ENCODE peak calls at places on chromosomes 12 and 14, in five cellular contexts. One of them, this sample, is unnamed.

GRCh38 chr12:130916251-130916911 is 37.3 kb upstream of the ADGRD1 start:
- DNase-seq in HepG2: peak; percentile 42
- DNase-seq in A549: peak; percentile 74
- DNase-seq in uterus: peak; percentile 79
- DNase-seq in IMR-90: peak; percentile 28
- DNase-seq in this sample: peak; percentile 48

GRCh38 chr14:23670489-23670888 is 34.3 kb downstream of the DHRS2 start:
- DNase-seq in HepG2: no peak
- DNase-seq in uterus: no peak
- DNase-seq in A549: no peak
- DNase-seq in IMR-90: no peak
- DNase-seq in this sample: no peak

GRCh38 chr14:85273099-85273677 is 256.8 kb upstream of the FLRT2 start:
- DNase-seq in A549: no peak
- DNase-seq in IMR-90: no peak
- DNase-seq in HepG2: no peak
- DNase-seq in uterus: no peak
- DNase-seq in this sample: no peak

GRCh38 chr12:124057691-124058090 is 84.7 kb downstream of the ZNF664 start:
- DNase-seq in A549: no peak
- DNase-seq in uterus: no peak
- DNase-seq in IMR-90: no peak
- DNase-seq in HepG2: no peak
- DNase-seq in this sample: no peak

GRCh38 chr14:88323086-88323519 is at the start of gene KCNK10:
- DNase-seq in HepG2: no peak
- DNase-seq in uterus: no peak
- DNase-seq in A549: no peak
- DNase-seq in IMR-90: no peak
- DNase-seq in this sample: no peak

GRCh38 chr12:51281202-51281924 is 11.1 kb upstream of the SMAGP start:
- DNase-seq in IMR-90: peak; percentile 74
- DNase-seq in A549: peak; percentile 16
- DNase-seq in uterus: no peak
- DNase-seq in HepG2: no peak
- DNase-seq in this sample: no peak

GRCh38 chr12:2922329-2922728 is 31.6 kb downstream of the TULP3 start:
- DNase-seq in HepG2: no peak
- DNase-seq in IMR-90: peak; percentile 34
- DNase-seq in uterus: no peak
- DNase-seq in A549: no peak
- DNase-seq in this sample: no peak

GRCh38 chr12:76317976-76318375 is 30.2 kb downstream of the BBS10 start:
- DNase-seq in uterus: no peak
- DNase-seq in A549: no peak
- DNase-seq in IMR-90: no peak
- DNase-seq in HepG2: no peak
- DNase-seq in this sample: no peak

GRCh38 chr12:60106207-60106606 is 510.4 kb downstream of the SLC16A7 start:
- DNase-seq in HepG2: no peak
- DNase-seq in IMR-90: peak; percentile 47
- DNase-seq in uterus: no peak
- DNase-seq in A549: peak; percentile 14
- DNase-seq in this sample: no peak

GRCh38 chr12:15662983-15663659 is 126.1 kb downstream of the EPS8 start:
- DNase-seq in HepG2: no peak
- DNase-seq in uterus: no peak
- DNase-seq in IMR-90: peak; percentile 49
- DNase-seq in A549: peak; percentile 28
- DNase-seq in this sample: no peak

GRCh38 chr14:97065305-97066067 is 268.3 kb downstream of the VRK1 start:
- DNase-seq in uterus: no peak
- DNase-seq in HepG2: no peak
- DNase-seq in A549: no peak
- DNase-seq in IMR-90: no peak
- DNase-seq in this sample: no peak

GRCh38 chr12:93894391-93895095 is 217.4 kb downstream of the CRADD start:
- DNase-seq in HepG2: no peak
- DNase-seq in A549: no peak
- DNase-seq in IMR-90: peak; percentile 52
- DNase-seq in uterus: peak; percentile 81
- DNase-seq in this sample: no peak

GRCh38 chr12:90234455-90234854 is 525.8 kb upstream of the ATP2B1 start:
- DNase-seq in A549: peak; percentile 24
- DNase-seq in HepG2: no peak
- DNase-seq in uterus: no peak
- DNase-seq in IMR-90: peak; percentile 9
- DNase-seq in this sample: no peak
- TF ChIP-seq POLR2A in A549: no peak
- TF ChIP-seq POLR2A in HepG2: no peak
- TF ChIP-seq POLR2A in uterus: no peak
- TF ChIP-seq POLR2A in IMR-90: no peak
- TF ChIP-seq POLR2A in this sample: no peak

DNA sequence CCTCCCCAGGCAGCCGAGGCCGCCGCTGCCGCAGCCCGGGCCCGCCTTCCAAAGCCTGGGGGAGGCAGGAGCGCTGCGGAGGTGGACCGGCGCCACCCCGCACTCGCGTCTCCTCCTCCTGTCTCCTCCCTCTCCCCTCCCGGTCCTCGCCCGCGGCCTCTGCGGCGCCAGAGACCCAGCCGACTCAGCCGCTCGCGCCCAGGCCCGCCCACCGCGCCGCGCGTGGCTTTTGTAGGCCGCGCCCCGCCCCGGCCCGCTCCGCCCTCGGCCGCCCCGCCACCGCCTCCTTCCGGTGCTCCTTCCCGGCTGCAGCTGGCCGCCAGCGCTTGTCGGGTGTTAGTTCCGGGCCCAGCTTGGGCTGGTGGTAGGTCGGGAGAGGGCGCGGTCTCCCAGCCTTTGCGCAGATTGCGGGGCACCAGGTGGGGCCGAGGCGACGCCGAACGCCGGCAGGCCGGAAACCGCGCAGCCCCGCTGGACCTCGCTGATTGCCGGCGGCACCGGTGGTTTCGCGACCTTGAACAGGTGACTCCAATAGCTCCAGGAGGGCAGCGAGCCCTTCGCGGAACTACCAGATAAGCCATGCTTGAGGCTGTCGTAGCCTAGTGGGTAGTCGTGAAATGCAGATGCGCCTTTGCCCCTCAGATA is at the start of gene CAPRIN2:
- DNase-seq in A549: peak; percentile 97
- DNase-seq in uterus: peak; percentile 96
- DNase-seq in HepG2: peak; percentile 90
- DNase-seq in IMR-90: peak; percentile 93
- DNase-seq in this sample: peak; percentile 77
- TF ChIP-seq POLR2A in A549: peak; percentile 74
- TF ChIP-seq POLR2A in uterus: peak; percentile 86
- TF ChIP-seq POLR2A in HepG2: peak; percentile 67
- TF ChIP-seq POLR2A in IMR-90: peak; percentile 67
- TF ChIP-seq POLR2A in this sample: peak; percentile 78

GRCh38 chr14:79438696-79439342 is 772.5 kb downstream of the DIO2 start:
- DNase-seq in IMR-90: no peak
- DNase-seq in HepG2: no peak
- DNase-seq in A549: no peak
- DNase-seq in uterus: no peak
- DNase-seq in this sample: no peak
- TF ChIP-seq POLR2A in IMR-90: no peak
- TF ChIP-seq POLR2A in HepG2: no peak
- TF ChIP-seq POLR2A in A549: no peak
- TF ChIP-seq POLR2A in uterus: no peak
- TF ChIP-seq POLR2A in this sample: no peak

GRCh38 chr14:43145361-43145760 is 1361.7 kb downstream of the FSCB start:
- DNase-seq in uterus: no peak
- DNase-seq in IMR-90: peak; percentile 34
- DNase-seq in HepG2: no peak
- DNase-seq in A549: no peak
- DNase-seq in this sample: no peak

GRCh38 chr14:43143106-43143505 is 1364.0 kb downstream of the FSCB start:
- DNase-seq in A549: no peak
- DNase-seq in HepG2: no peak
- DNase-seq in IMR-90: no peak
- DNase-seq in uterus: no peak
- DNase-seq in this sample: no peak

GRCh38 chr14:43141636-43142191 is 1365.4 kb downstream of the FSCB start:
- DNase-seq in IMR-90: no peak
- DNase-seq in HepG2: no peak
- DNase-seq in A549: no peak
- DNase-seq in uterus: no peak
- DNase-seq in this sample: no peak

GRCh38 chr14:43135877-43136411 is 1371.1 kb downstream of the FSCB start:
- DNase-seq in A549: no peak
- DNase-seq in uterus: no peak
- DNase-seq in HepG2: no peak
- DNase-seq in IMR-90: no peak
- DNase-seq in this sample: no peak

DNA sequence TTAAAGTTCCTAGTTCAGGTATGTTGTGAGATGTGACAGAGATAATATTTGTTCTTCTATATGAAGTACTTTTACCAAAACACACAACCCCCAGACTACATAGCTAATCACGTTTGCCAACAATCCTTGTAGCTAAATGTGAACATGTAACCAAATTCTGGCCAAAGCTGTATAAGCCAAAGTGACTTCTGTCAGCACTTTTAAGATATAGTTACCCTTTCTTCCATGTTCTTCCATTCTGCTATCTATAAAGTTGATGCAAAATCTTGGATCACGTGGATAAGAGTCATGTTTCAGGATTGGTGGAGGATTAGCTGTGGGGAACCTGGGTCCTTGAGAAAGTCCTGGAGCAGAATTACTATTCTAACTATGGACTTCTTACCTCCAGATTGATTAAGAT is 1366.6 kb downstream of the FSCB start:
- DNase-seq in IMR-90: no peak
- DNase-seq in A549: no peak
- DNase-seq in uterus: no peak
- DNase-seq in HepG2: no peak
- DNase-seq in this sample: no peak
- TF ChIP-seq POLR2A in IMR-90: no peak
- TF ChIP-seq POLR2A in A549: no peak
- TF ChIP-seq POLR2A in uterus: no peak
- TF ChIP-seq POLR2A in HepG2: no peak
- TF ChIP-seq POLR2A in this sample: no peak

GRCh38 chr12:53454710-53455109 is 2.8 kb downstream of the PCBP2 start:
- DNase-seq in uterus: no peak
- DNase-seq in HepG2: no peak
- DNase-seq in IMR-90: no peak
- DNase-seq in A549: no peak
- DNase-seq in this sample: no peak
- TF ChIP-seq POLR2A in uterus: no peak
- TF ChIP-seq POLR2A in HepG2: no peak
- TF ChIP-seq POLR2A in IMR-90: no peak
- TF ChIP-seq POLR2A in A549: no peak
- TF ChIP-seq POLR2A in this sample: no peak

GRCh38 chr12:31323466-31324115 is 2.4 kb downstream of the SINHCAF start:
- DNase-seq in A549: peak; percentile 41
- DNase-seq in uterus: no peak
- DNase-seq in HepG2: no peak
- DNase-seq in IMR-90: no peak
- DNase-seq in this sample: peak; percentile 24

GRCh38 chr12:31322651-31323248 is 3.2 kb downstream of the SINHCAF start:
- DNase-seq in uterus: no peak
- DNase-seq in A549: peak; percentile 43
- DNase-seq in IMR-90: peak; percentile 59
- DNase-seq in HepG2: no peak
- DNase-seq in this sample: no peak

GRCh38 chr12:31324116-31324844 is 1.7 kb downstream of the SINHCAF start:
- DNase-seq in HepG2: peak; percentile 78
- DNase-seq in uterus: peak; percentile 72
- DNase-seq in A549: peak; percentile 85
- DNase-seq in IMR-90: peak; percentile 73
- DNase-seq in this sample: peak; percentile 43

GRCh38 chr12:31318870-31319269 is 7.1 kb downstream of the SINHCAF start:
- DNase-seq in HepG2: no peak
- DNase-seq in uterus: no peak
- DNase-seq in A549: no peak
- DNase-seq in IMR-90: no peak
- DNase-seq in this sample: no peak

GRCh38 chr12:31321565-31322228 is 4.3 kb downstream of the SINHCAF start:
- DNase-seq in IMR-90: peak; percentile 62
- DNase-seq in A549: no peak
- DNase-seq in uterus: no peak
- DNase-seq in HepG2: no peak
- DNase-seq in this sample: no peak
- TF ChIP-seq POLR2A in IMR-90: no peak
- TF ChIP-seq POLR2A in A549: no peak
- TF ChIP-seq POLR2A in uterus: no peak
- TF ChIP-seq POLR2A in HepG2: no peak
- TF ChIP-seq POLR2A in this sample: no peak

DNA sequence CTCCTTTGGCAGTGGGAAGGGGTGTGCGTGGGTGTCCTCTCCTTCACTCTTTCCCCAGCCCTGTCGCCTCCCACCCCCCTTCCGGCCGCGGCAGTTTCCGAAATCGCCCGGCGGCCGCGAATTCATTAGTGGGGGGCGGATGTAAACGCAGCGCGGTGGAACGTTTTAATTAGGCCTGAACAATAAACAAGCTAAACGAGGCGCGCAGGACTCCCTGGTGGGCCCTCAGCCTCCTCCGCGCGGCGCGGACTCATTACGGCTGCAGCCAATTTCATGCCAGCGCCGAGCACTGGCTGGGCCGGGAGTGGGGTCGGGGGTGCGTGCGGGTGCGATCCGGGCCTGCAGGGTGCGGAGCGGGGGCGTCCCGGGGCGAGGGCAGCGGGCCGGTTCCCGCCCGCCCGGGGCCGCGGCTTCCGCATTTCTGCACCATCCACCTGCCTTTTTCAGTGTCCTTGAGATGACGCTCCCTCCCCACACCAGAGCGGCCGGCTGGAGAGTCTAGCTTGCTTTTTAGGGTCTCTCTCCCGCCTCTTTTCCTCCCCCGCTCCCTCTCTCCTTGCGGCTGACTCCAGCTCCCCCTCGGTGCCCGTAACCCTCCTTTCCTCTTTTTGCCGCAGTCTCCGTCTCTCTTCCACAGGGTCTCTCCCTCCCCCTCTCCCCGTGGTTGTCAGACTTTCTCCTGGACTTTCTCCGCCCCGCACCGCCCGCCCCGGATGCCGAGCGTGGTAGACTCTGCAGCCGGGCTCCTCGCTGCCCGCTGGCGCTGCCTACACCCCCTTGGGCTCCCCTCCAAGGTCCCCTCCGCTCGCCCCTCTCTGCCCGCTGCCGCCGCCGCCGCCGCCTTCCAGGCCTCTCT is at the start of gene CISTR:
- DNase-seq in A549: no peak
- DNase-seq in HepG2: no peak
- DNase-seq in IMR-90: no peak
- DNase-seq in uterus: peak; percentile 39
- DNase-seq in this sample: peak; percentile 59
- TF ChIP-seq POLR2A in A549: no peak
- TF ChIP-seq POLR2A in HepG2: no peak
- TF ChIP-seq POLR2A in IMR-90: no peak
- TF ChIP-seq POLR2A in uterus: no peak
- TF ChIP-seq POLR2A in this sample: peak; percentile 50

GRCh38 chr12:106986625-106987389 is at the start of gene MTERF2:
- DNase-seq in HepG2: peak; percentile 90
- DNase-seq in uterus: peak; percentile 91
- DNase-seq in A549: peak; percentile 96
- DNase-seq in IMR-90: peak; percentile 90
- DNase-seq in this sample: peak; percentile 86
- TF ChIP-seq POLR2A in HepG2: no peak
- TF ChIP-seq POLR2A in uterus: peak; percentile 82
- TF ChIP-seq POLR2A in A549: peak; percentile 70
- TF ChIP-seq POLR2A in IMR-90: peak; percentile 77
- TF ChIP-seq POLR2A in this sample: peak; percentile 34